ENCODE peak calls at places on chromosome 5, in ten cellular contexts. N is effector memory CD4-positive, alpha-beta T cell; P is SJCRH30; E is left ventricle myocardium inferior; L is brain microvascular endothelial cell; R is heart left ventricle; X is stomach; J is endodermal cell; S is heart right ventricle; W is CD8-positive, alpha-beta T cell. A is an unnamed sample.

GRCh38 chr5:98763001-98763630 is 10.3 kb upstream of the RGMB start:
- DNase-seq in L (peak), W (no peak), N (no peak), S (no peak), P (peak), R (no peak), J (peak), X (no peak), E (no peak), A (no peak)

GRCh38 chr5:126965061-126965475 is 65.3 kb downstream of the MARCHF3 start:
- DNase-seq in W (no peak), P (no peak), L (peak), S (no peak), J (no peak), X (no peak), N (no peak), R (no peak), E (no peak), A (no peak)

GRCh38 chr5:1770443-1770802 is 29.2 kb downstream of the MRPL36 start:
- DNase-seq in E (no peak), S (no peak), P (no peak), N (no peak), R (no peak), W (no peak), X (no peak), L (no peak), J (no peak), A (no peak)

GRCh38 chr5:120471971-120472370 is 7.9 kb downstream of the PRR16 start:
- DNase-seq in L (no peak), W (no peak), E (no peak), S (no peak), R (no peak), J (no peak), X (no peak), P (no peak), N (no peak), A (no peak)

GRCh38 chr5:95842955-95843544 is 20.5 kb upstream of the GLRX start:
- DNase-seq in X (peak), N (peak), L (peak), R (peak), P (peak), S (peak), J (peak), W (peak), E (peak), A (peak)

GRCh38 chr5:77663081-77663863 is 24.8 kb upstream of the OTP start:
- DNase-seq in E (no peak), P (no peak), W (no peak), R (peak), X (no peak), N (no peak), J (no peak), S (no peak), L (no peak), A (no peak)

GRCh38 chr5:73039082-73039481 is 81.3 kb upstream of the TMEM171 start:
- DNase-seq in P (no peak), N (no peak), X (no peak), R (no peak), W (no peak), E (no peak), L (no peak), J (peak), S (no peak), A (no peak)

GRCh38 chr5:135829681-135830383 is 4.6 kb upstream of the SLC25A48 start:
- DNase-seq in R (peak), L (peak), E (peak), W (no peak), N (no peak), X (peak), J (peak), S (peak), P (peak), A (peak)

GRCh38 chr5:83827111-83827541 is 106.5 kb upstream of the HAPLN1 start:
- DNase-seq in J (no peak), L (peak), W (no peak), X (no peak), N (no peak), S (no peak), P (no peak), E (no peak), R (no peak), A (no peak)

GRCh38 chr5:978693-979092 is 29.9 kb upstream of the NKD2 start:
- DNase-seq in L (no peak), E (no peak), R (no peak), X (no peak), W (no peak), N (no peak), S (no peak), P (no peak), J (peak), A (no peak)

GRCh38 chr5:10556893-10557746 is 6.8 kb upstream of the ANKRD33B start:
- DNase-seq in L (no peak), R (no peak), P (no peak), E (no peak), N (no peak), W (no peak), S (no peak), J (no peak), X (no peak), A (no peak)

GRCh38 chr5:154199263-154199662 is 8.7 kb downstream of the GALNT10 start:
- DNase-seq in J (no peak), N (no peak), W (no peak), R (no peak), L (no peak), X (no peak), P (no peak), E (no peak), S (no peak), A (no peak)

GRCh38 chr5:111494350-111494999 is 17.9 kb downstream of the STARD4 start:
- DNase-seq in R (no peak), X (no peak), P (peak), S (no peak), E (no peak), N (no peak), W (no peak), J (no peak), L (no peak), A (no peak)

GRCh38 chr5:111756701-111757581 is at the start of gene NREP:
- DNase-seq in P (peak), W (peak), X (peak), E (peak), L (peak), J (peak), S (peak), R (peak), N (peak), A (peak)

GRCh38 chr5:96871022-96871388 is 5.3 kb upstream of the ERAP2 start:
- DNase-seq in J (no peak), P (no peak), L (no peak), S (no peak), X (no peak), R (no peak), W (no peak), N (no peak), E (no peak), A (no peak)

GRCh38 chr5:176134529-176135223 is 103.5 kb upstream of the SIMC1 start:
- DNase-seq in L (no peak), S (no peak), P (no peak), X (no peak), R (no peak), N (no peak), E (no peak), W (no peak), J (peak), A (no peak)

GRCh38 chr5:122458278-122458872 is 146.3 kb downstream of the SNCAIP start:
- DNase-seq in L (peak), P (peak), N (no peak), S (no peak), R (no peak), J (peak), X (no peak), E (no peak), W (no peak), A (peak)

GRCh38 chr5:154196955-154197652 is 6.6 kb downstream of the GALNT10 start:
- DNase-seq in N (no peak), L (peak), P (no peak), R (no peak), J (no peak), W (no peak), X (no peak), E (no peak), S (no peak), A (no peak)

GRCh38 chr5:43041131-43041668 is 1.1 kb upstream of the ANXA2R start:
- DNase-seq in N (no peak), W (peak), S (no peak), R (peak), E (peak), P (peak), X (no peak), L (no peak), J (peak), A (peak)

GRCh38 chr5:96493189-96493790 is 60.2 kb upstream of the PCSK1 start:
- DNase-seq in L (no peak), J (no peak), E (no peak), P (no peak), W (no peak), R (no peak), N (no peak), X (no peak), S (no peak), A (no peak)

GRCh38 chr5:149452665-149453617 is 73.8 kb upstream of the IL17B start:
- DNase-seq in R (peak), N (no peak), L (peak), X (no peak), E (peak), W (no peak), P (peak), J (peak), S (peak), A (no peak)

GRCh38 chr5:122673343-122673742 is 101.5 kb upstream of the SNX2 start:
- DNase-seq in X (no peak), P (no peak), W (no peak), R (peak), N (no peak), E (peak), J (no peak), L (peak), S (no peak), A (no peak)

GRCh38 chr5:172417983-172418630 is 36.2 kb downstream of the SH3PXD2B start:
- DNase-seq in J (no peak), N (no peak), L (peak), W (no peak), X (peak), S (peak), P (peak), E (peak), R (peak), A (no peak)

GRCh38 chr5:3531320-3531986 is 64.2 kb upstream of the IRX1 start:
- DNase-seq in J (peak), W (no peak), X (no peak), N (no peak), R (no peak), P (no peak), L (no peak), S (no peak), E (no peak), A (no peak)

GRCh38 chr5:133117930-133118445 is 66.2 kb downstream of the HSPA4 start:
- DNase-seq in X (no peak), S (no peak), L (no peak), R (no peak), P (no peak), E (no peak), N (no peak), J (no peak), W (no peak), A (no peak)

DNA sequence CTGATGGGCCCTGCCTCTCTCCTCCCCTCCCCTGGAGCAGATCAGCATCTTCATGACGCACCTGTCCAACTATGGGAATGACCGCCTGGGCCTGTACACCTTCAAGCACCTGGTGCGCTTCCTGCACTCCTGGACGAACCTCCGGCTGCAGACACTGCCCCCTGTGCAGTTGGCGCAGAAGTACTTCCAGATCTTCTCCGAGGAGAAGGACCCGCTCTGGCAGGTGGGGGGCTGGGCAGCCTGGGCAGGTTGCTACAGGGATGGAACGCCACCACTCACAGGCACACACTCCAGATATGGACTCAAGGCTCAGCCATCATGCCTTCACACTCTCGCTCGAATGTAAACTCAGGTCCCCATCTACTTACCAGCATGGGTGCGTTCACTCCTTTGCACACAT is 32.1 kb downstream of the NDST1 start:
- DNase-seq in E (no peak), X (no peak), S (no peak), P (no peak), L (no peak), W (no peak), N (no peak), R (no peak), J (no peak), A (no peak)
- H3K27ac ChIP-seq in E (peak), X (peak), S (peak), P (no peak), L (no peak), W (no peak), N (no peak), R (peak), J (no peak), A (no peak)

GRCh38 chr5:74640450-74641013 is at the start of gene ENC1:
- DNase-seq in E (peak), P (peak), L (peak), N (peak), S (peak), W (peak), X (peak), R (peak), J (peak), A (peak)

GRCh38 chr5:74641014-74641777 is 668 bp upstream of the ENC1 start:
- DNase-seq in E (peak), N (no peak), R (peak), P (peak), L (peak), S (peak), J (peak), W (peak), X (peak), A (peak)

GRCh38 chr5:74641778-74642542 is 1.4 kb upstream of the ENC1 start:
- DNase-seq in E (peak), J (peak), L (peak), R (peak), X (peak), W (no peak), N (no peak), P (no peak), S (no peak), A (peak)

GRCh38 chr5:74642543-74642863 is 2.0 kb upstream of the ENC1 start:
- DNase-seq in P (no peak), R (no peak), X (no peak), S (no peak), J (no peak), N (no peak), E (no peak), L (no peak), W (no peak), A (no peak)

GRCh38 chr5:74643160-74643562 is 2.6 kb upstream of the ENC1 start:
- DNase-seq in L (peak), E (no peak), X (no peak), R (peak), J (no peak), N (no peak), S (no peak), W (no peak), P (no peak), A (no peak)
- H3K27ac ChIP-seq in L (peak), E (peak), X (no peak), R (peak), J (no peak), N (no peak), S (peak), W (no peak), P (no peak), A (no peak)

DNA sequence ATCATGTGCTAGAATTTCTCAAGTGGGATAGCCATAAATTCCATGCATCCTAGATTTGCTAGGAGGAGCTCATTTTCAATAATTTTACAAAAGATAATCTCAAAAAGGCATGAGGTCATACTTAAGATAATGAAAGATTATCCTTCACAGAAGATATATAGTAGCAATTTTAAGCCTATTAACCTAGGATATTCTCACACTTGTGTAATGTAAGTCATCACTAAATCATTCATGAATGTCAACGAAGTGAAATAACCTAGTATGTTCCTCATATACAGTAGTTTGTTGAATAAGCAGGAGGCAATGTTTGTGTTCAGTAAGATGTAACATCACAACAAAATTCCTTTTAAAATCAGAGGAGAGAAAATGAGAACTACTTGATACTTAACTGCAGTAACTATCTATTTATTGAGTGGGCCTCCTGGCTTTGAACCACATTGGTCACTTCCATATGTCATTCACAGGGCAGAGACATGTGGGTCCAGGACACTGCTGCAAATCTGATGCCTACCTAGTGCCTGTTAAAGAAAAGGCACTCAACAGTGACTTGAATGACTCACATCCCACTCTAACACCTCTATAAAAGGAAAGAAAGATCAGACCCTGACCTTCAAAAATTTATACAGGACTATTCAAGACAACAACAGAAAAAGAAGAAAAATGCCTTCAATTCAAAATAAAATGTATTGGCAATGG is 8.2 kb downstream of the LIFR start:
- DNase-seq in R (no peak), J (no peak), E (no peak), N (no peak), W (no peak), L (no peak), S (no peak), P (no peak), X (no peak), A (no peak)
- H3K27ac ChIP-seq in R (peak), J (no peak), E (peak), N (no peak), W (no peak), L (no peak), S (peak), P (no peak), X (peak), A (no peak)

GRCh38 chr5:109805882-109806281 is 116.2 kb downstream of the MAN2A1 start:
- DNase-seq in X (no peak), J (peak), P (no peak), S (no peak), L (no peak), N (no peak), W (no peak), E (no peak), R (no peak), A (no peak)

GRCh38 chr5:109803854-109804253 is 114.1 kb downstream of the MAN2A1 start:
- DNase-seq in W (no peak), R (no peak), L (no peak), X (no peak), J (no peak), E (no peak), P (no peak), S (no peak), N (no peak), A (no peak)

GRCh38 chr5:109805472-109805871 is 115.7 kb downstream of the MAN2A1 start:
- DNase-seq in W (no peak), E (no peak), R (no peak), L (peak), P (no peak), J (no peak), X (no peak), S (no peak), N (no peak), A (no peak)
- H3K27ac ChIP-seq in W (no peak), E (no peak), R (no peak), L (peak), P (no peak), J (no peak), X (no peak), S (no peak), N (no peak), A (no peak)

DNA sequence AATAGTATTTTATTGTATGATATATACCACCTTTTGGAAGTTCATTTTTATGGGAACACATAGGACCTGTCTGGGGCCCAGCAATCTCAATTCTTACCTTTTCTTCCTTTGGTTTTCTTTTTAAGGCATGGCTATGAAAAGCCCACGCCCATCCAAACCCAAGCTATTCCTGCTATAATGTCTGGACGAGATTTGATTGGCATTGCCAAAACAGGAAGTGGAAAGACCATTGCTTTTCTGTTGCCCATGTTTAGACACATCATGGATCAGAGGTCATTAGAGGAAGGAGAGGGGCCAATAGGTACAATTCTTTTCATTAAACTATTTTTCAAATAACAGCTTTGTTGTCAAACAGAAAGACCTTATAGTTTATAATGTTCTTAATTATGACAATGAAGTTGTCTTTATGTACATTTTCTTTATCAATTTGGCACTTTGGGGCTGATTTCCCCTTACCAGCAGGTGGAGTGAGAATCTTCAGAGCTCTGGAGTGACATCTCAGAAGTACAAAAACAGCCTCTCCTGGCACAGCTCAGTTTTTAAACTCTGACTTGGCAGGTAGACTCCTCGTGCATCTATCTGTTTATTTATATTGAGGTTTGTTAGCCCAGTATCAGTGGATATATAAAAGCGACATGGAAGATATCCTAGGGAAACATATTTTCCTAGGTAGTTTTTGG is 25.8 kb downstream of the DDX46 start:
- DNase-seq in E (no peak), W (no peak), L (no peak), N (no peak), R (no peak), S (no peak), P (no peak), X (no peak), J (no peak), A (no peak)
- H3K27ac ChIP-seq in E (no peak), W (no peak), L (no peak), N (no peak), R (no peak), S (no peak), P (no peak), X (no peak), J (peak), A (no peak)

GRCh38 chr5:61402244-61402823 is 70.3 kb downstream of the ZSWIM6 start:
- DNase-seq in S (no peak), J (no peak), P (no peak), W (no peak), L (no peak), N (no peak), X (no peak), E (no peak), R (no peak), A (no peak)

GRCh38 chr5:61398440-61398839 is 66.4 kb downstream of the ZSWIM6 start:
- DNase-seq in W (no peak), J (no peak), R (no peak), E (no peak), P (no peak), L (no peak), N (no peak), X (no peak), S (no peak), A (no peak)

GRCh38 chr5:61401726-61402125 is 69.7 kb downstream of the ZSWIM6 start:
- DNase-seq in R (no peak), N (no peak), X (no peak), P (no peak), S (no peak), L (peak), J (no peak), W (no peak), E (no peak), A (no peak)

GRCh38 chr5:61399679-61400078 is 67.6 kb downstream of the ZSWIM6 start:
- DNase-seq in N (no peak), P (no peak), E (no peak), L (no peak), X (no peak), R (no peak), J (no peak), W (no peak), S (no peak), A (no peak)

GRCh38 chr5:61402970-61403369 is 70.9 kb downstream of the ZSWIM6 start:
- DNase-seq in S (no peak), P (no peak), J (no peak), L (no peak), W (no peak), R (no peak), X (no peak), E (no peak), N (no peak), A (no peak)
- H3K27ac ChIP-seq in S (no peak), P (no peak), J (no peak), L (no peak), W (no peak), R (no peak), X (no peak), E (no peak), N (no peak), A (no peak)

GRCh38 chr5:101424530-101425175 is 521.6 kb upstream of the ST8SIA4 start:
- DNase-seq in S (no peak), P (no peak), N (no peak), R (no peak), W (no peak), L (peak), E (no peak), J (no peak), X (no peak), A (no peak)
- H3K27ac ChIP-seq in S (no peak), P (no peak), N (no peak), R (no peak), W (no peak), L (no peak), E (no peak), J (no peak), X (no peak), A (no peak)